ENCODE peak calls at places on chromosomes 1 and 21, in nine cellular contexts. One of them, this sample, is unnamed.

GRCh38 chr1:37755290-37755689 is 9.6 kb downstream of the EPHA10 start:
- DNase-seq in substantia nigra: no peak
- DNase-seq in HT1080: no peak
- DNase-seq in activated naive CD4-positive, alpha-beta T cell treated with anti-CD3 and anti-CD28 coated beads for 36 hours: peak; percentile 65
- DNase-seq in Calu3: no peak
- DNase-seq in right cardiac atrium: no peak
- DNase-seq in non-pigmented ciliary epithelial cell: no peak
- DNase-seq in mucosa of descending colon: no peak
- DNase-seq in SW480: peak; percentile 58
- DNase-seq in this sample: no peak

GRCh38 chr1:206658264-206658980 is 23.1 kb downstream of the DYRK3 start:
- DNase-seq in Calu3: peak; percentile 30
- DNase-seq in substantia nigra: no peak
- DNase-seq in SW480: peak; percentile 27
- DNase-seq in activated naive CD4-positive, alpha-beta T cell treated with anti-CD3 and anti-CD28 coated beads for 36 hours: peak; percentile 69
- DNase-seq in right cardiac atrium: peak; percentile 61
- DNase-seq in HT1080: no peak
- DNase-seq in non-pigmented ciliary epithelial cell: no peak
- DNase-seq in mucosa of descending colon: peak; percentile 59
- DNase-seq in this sample: peak; percentile 28

GRCh38 chr1:168057355-168057754 is 79.4 kb downstream of the GPR161 start:
- DNase-seq in activated naive CD4-positive, alpha-beta T cell treated with anti-CD3 and anti-CD28 coated beads for 36 hours: no peak
- DNase-seq in non-pigmented ciliary epithelial cell: no peak
- DNase-seq in SW480: no peak
- DNase-seq in Calu3: no peak
- DNase-seq in substantia nigra: no peak
- DNase-seq in mucosa of descending colon: no peak
- DNase-seq in right cardiac atrium: no peak
- DNase-seq in HT1080: no peak
- DNase-seq in this sample: no peak

GRCh38 chr21:26177187-26177586 is 6.6 kb upstream of the APP start:
- DNase-seq in SW480: peak; percentile 61
- DNase-seq in HT1080: peak; percentile 44
- DNase-seq in Calu3: no peak
- DNase-seq in mucosa of descending colon: no peak
- DNase-seq in right cardiac atrium: peak; percentile 60
- DNase-seq in activated naive CD4-positive, alpha-beta T cell treated with anti-CD3 and anti-CD28 coated beads for 36 hours: no peak
- DNase-seq in non-pigmented ciliary epithelial cell: no peak
- DNase-seq in substantia nigra: no peak
- DNase-seq in this sample: no peak

GRCh38 chr1:55970711-55971110 is 608.7 kb downstream of the PLPP3 start:
- DNase-seq in Calu3: no peak
- DNase-seq in HT1080: no peak
- DNase-seq in right cardiac atrium: no peak
- DNase-seq in SW480: no peak
- DNase-seq in mucosa of descending colon: no peak
- DNase-seq in non-pigmented ciliary epithelial cell: no peak
- DNase-seq in activated naive CD4-positive, alpha-beta T cell treated with anti-CD3 and anti-CD28 coated beads for 36 hours: no peak
- DNase-seq in substantia nigra: no peak
- DNase-seq in this sample: no peak

GRCh38 chr1:25880518-25880917 is 5.0 kb upstream of the PAQR7 start:
- DNase-seq in Calu3: no peak
- DNase-seq in SW480: no peak
- DNase-seq in HT1080: no peak
- DNase-seq in activated naive CD4-positive, alpha-beta T cell treated with anti-CD3 and anti-CD28 coated beads for 36 hours: no peak
- DNase-seq in mucosa of descending colon: no peak
- DNase-seq in substantia nigra: no peak
- DNase-seq in non-pigmented ciliary epithelial cell: no peak
- DNase-seq in right cardiac atrium: no peak
- DNase-seq in this sample: no peak

GRCh38 chr1:94130851-94131595 is 10.1 kb upstream of the ABCA4 start:
- DNase-seq in right cardiac atrium: no peak
- DNase-seq in Calu3: no peak
- DNase-seq in mucosa of descending colon: no peak
- DNase-seq in activated naive CD4-positive, alpha-beta T cell treated with anti-CD3 and anti-CD28 coated beads for 36 hours: no peak
- DNase-seq in substantia nigra: no peak
- DNase-seq in SW480: no peak
- DNase-seq in HT1080: peak; percentile 40
- DNase-seq in non-pigmented ciliary epithelial cell: no peak
- DNase-seq in this sample: no peak

GRCh38 chr1:192951961-192952460 is 107.1 kb downstream of the UCHL5 start:
- DNase-seq in activated naive CD4-positive, alpha-beta T cell treated with anti-CD3 and anti-CD28 coated beads for 36 hours: no peak
- DNase-seq in mucosa of descending colon: no peak
- DNase-seq in right cardiac atrium: no peak
- DNase-seq in substantia nigra: no peak
- DNase-seq in Calu3: no peak
- DNase-seq in SW480: no peak
- DNase-seq in non-pigmented ciliary epithelial cell: peak; percentile 81
- DNase-seq in HT1080: peak; percentile 98
- DNase-seq in this sample: peak; percentile 29

GRCh38 chr1:211551628-211552465 is 27.1 kb downstream of the SLC30A1 start:
- DNase-seq in substantia nigra: no peak
- DNase-seq in mucosa of descending colon: no peak
- DNase-seq in SW480: no peak
- DNase-seq in activated naive CD4-positive, alpha-beta T cell treated with anti-CD3 and anti-CD28 coated beads for 36 hours: no peak
- DNase-seq in Calu3: peak; percentile 56
- DNase-seq in non-pigmented ciliary epithelial cell: peak; percentile 60
- DNase-seq in right cardiac atrium: no peak
- DNase-seq in HT1080: peak; percentile 90
- DNase-seq in this sample: no peak

This sample was measured in body of pancreas.